ENCODE peak calls at places on chromosome 14, in four cellular contexts. X is ELR; H is iris pigment epithelial cell; B is effector memory CD4-positive, alpha-beta T cell. O is an unnamed sample.

GRCh38 chr14:64200170-64200569 is 94.0 kb downstream of the ESR2 start:
- DNase-seq in X (no peak), B (no peak), H (no peak), O (no peak)

GRCh38 chr14:64107438-64107837 is 186.7 kb downstream of the ESR2 start:
- DNase-seq in B (no peak), X (no peak), H (no peak), O (no peak)

GRCh38 chr14:81392052-81392451 is 8.1 kb downstream of the STON2 start:
- DNase-seq in B (no peak), X (no peak), H (no peak), O (no peak)

GRCh38 chr14:74425525-74426201 is 347 bp downstream of the SYNDIG1L start:
- DNase-seq in X (peak), H (peak), B (peak), O (peak)

GRCh38 chr14:76464856-76465255 is 88.9 kb downstream of the ESRRB start:
- DNase-seq in H (no peak), X (no peak), B (no peak), O (no peak)

GRCh38 chr14:71139058-71139946 is 232.0 kb downstream of the PCNX1 start:
- DNase-seq in B (peak), H (peak), X (peak), O (peak)

GRCh38 chr14:93064411-93065271 is 51.1 kb downstream of the ITPK1 start:
- DNase-seq in X (no peak), B (no peak), H (no peak), O (no peak)

GRCh38 chr14:50794063-50794645 is 36.8 kb downstream of the NIN start:
- DNase-seq in X (no peak), H (no peak), B (no peak), O (no peak)

GRCh38 chr14:65282909-65283253 is 129.6 kb upstream of the FUT8 start:
- DNase-seq in H (no peak), B (no peak), X (no peak), O (no peak)

GRCh38 chr14:95046711-95047681 is 110.3 kb downstream of the DICER1 start:
- DNase-seq in X (peak), B (no peak), H (peak), O (no peak)

GRCh38 chr14:104386281-104386841 is 193.2 kb upstream of the C14orf180 start:
- DNase-seq in B (no peak), X (no peak), H (no peak), O (no peak)

GRCh38 chr14:94485944-94486841 is 10.2 kb upstream of the SERPINA9 start:
- DNase-seq in X (peak), B (no peak), H (peak), O (peak)

GRCh38 chr14:78566859-78567172 is 396.6 kb downstream of the NRXN3 start:
- DNase-seq in B (no peak), H (no peak), X (no peak), O (no peak)

GRCh38 chr14:92783813-92784431 is 10.2 kb upstream of the GOLGA5 start:
- DNase-seq in H (peak), B (no peak), X (peak), O (peak)

GRCh38 chr14:93984987-93985410 is 8.6 kb upstream of the ASB2 start:
- DNase-seq in X (peak), H (peak), B (no peak), O (peak)

GRCh38 chr14:55705651-55706340 is 125.8 kb downstream of the KTN1 start:
- DNase-seq in X (no peak), B (no peak), H (no peak), O (no peak)

GRCh38 chr14:68343534-68344093 is 449.3 kb downstream of the ZFP36L1 start:
- DNase-seq in B (no peak), H (no peak), X (no peak), O (no peak)

GRCh38 chr14:55938249-55938791 is 179.9 kb upstream of the PELI2 start:
- DNase-seq in H (no peak), X (peak), B (no peak), O (no peak)

GRCh38 chr14:104935955-104936354 is 11.3 kb downstream of the PLD4 start:
- DNase-seq in B (no peak), H (no peak), X (no peak), O (no peak)

GRCh38 chr14:66141733-66142132 is 344.4 kb upstream of the CCDC196 start:
- DNase-seq in X (no peak), B (no peak), H (no peak), O (no peak)

O was measured in neural crest cell.